ENCODE peak calls at places on chromosome 1, in nine cellular contexts. J is cardiac muscle cell; A is CD8-positive, alpha-beta T cell; U is heart left ventricle; K is activated T-helper 1 cell treated with Interleukin-2 at 50 U/mL for 16 hours; R is NCI-H2081; C is Calu3; X is M059J; T is BJ. Q is an unnamed sample.

GRCh38 chr1:11052839-11053757 is 6.1 kb upstream of the MASP2 start:
- DNase-seq in J (no peak), A (no peak), U (no peak), K (no peak), R (no peak), C (no peak), X (no peak), T (no peak), Q (peak)

GRCh38 chr1:244614113-244614836 is 38.7 kb upstream of the DESI2 start:
- DNase-seq in J (no peak), A (no peak), U (no peak), K (no peak), R (no peak), C (peak), X (no peak), T (no peak), Q (no peak)

GRCh38 chr1:172070055-172070454 is 228.8 kb downstream of the DNM3 start:
- DNase-seq in J (no peak), A (no peak), U (no peak), K (no peak), R (no peak), C (no peak), X (no peak), T (no peak), Q (no peak)

GRCh38 chr1:217343907-217344306 is 287.0 kb downstream of the GPATCH2 start:
- DNase-seq in J (no peak), A (no peak), U (no peak), K (no peak), R (no peak), C (no peak), X (no peak), T (no peak), Q (no peak)

GRCh38 chr1:11354893-11355593 is 82.0 kb downstream of the UBIAD1 start:
- DNase-seq in J (no peak), A (no peak), U (no peak), K (no peak), R (no peak), C (no peak), X (no peak), T (no peak), Q (no peak)

GRCh38 chr1:92482665-92483441 is 3.9 kb downstream of the GFI1 start:
- DNase-seq in J (peak), A (peak), U (no peak), K (no peak), R (peak), C (peak), X (peak), T (no peak), Q (no peak)

GRCh38 chr1:1245178-1245839 is 1.2 kb downstream of the C1QTNF12 start:
- DNase-seq in J (no peak), A (no peak), U (no peak), K (no peak), R (no peak), C (no peak), X (no peak), T (no peak), Q (no peak)

GRCh38 chr1:17259233-17259873 is 10.5 kb downstream of the PADI3 start:
- DNase-seq in J (no peak), A (no peak), U (no peak), K (no peak), R (no peak), C (no peak), X (peak), T (no peak), Q (no peak)

GRCh38 chr1:158286966-158287365 is 2.8 kb upstream of the CD1C start:
- DNase-seq in J (no peak), A (no peak), U (no peak), K (no peak), R (no peak), C (no peak), X (no peak), T (no peak), Q (no peak)

GRCh38 chr1:115118596-115118995 is 29.3 kb upstream of the TSPAN2 start:
- DNase-seq in J (no peak), A (no peak), U (no peak), K (no peak), R (no peak), C (no peak), X (no peak), T (no peak), Q (no peak)

GRCh38 chr1:16905112-16905855 is 9.5 kb downstream of the RNU1-2 start:
- DNase-seq in J (peak), A (no peak), U (no peak), K (no peak), R (no peak), C (no peak), X (peak), T (peak), Q (no peak)

GRCh38 chr1:200136384-200136783 is 108.9 kb downstream of the NR5A2 start:
- DNase-seq in J (no peak), A (no peak), U (no peak), K (no peak), R (no peak), C (no peak), X (no peak), T (no peak), Q (no peak)

GRCh38 chr1:92538413-92539061 is 51.8 kb upstream of the GFI1 start:
- DNase-seq in J (no peak), A (no peak), U (no peak), K (no peak), R (no peak), C (no peak), X (peak), T (no peak), Q (no peak)

GRCh38 chr1:182995894-182996293 is 27.3 kb upstream of the LAMC1 start:
- DNase-seq in J (no peak), A (no peak), U (no peak), K (no peak), R (no peak), C (no peak), X (peak), T (no peak), Q (peak)

GRCh38 chr1:41664861-41665640 is 180.6 kb upstream of the EDN2 start:
- DNase-seq in J (no peak), A (no peak), U (no peak), K (no peak), R (no peak), C (peak), X (peak), T (peak), Q (no peak)

GRCh38 chr1:192639607-192640368 is 3.8 kb downstream of the RGS13 start:
- DNase-seq in J (no peak), A (no peak), U (no peak), K (no peak), R (no peak), C (no peak), X (peak), T (peak), Q (no peak)

GRCh38 chr1:203325418-203326091 is 20.2 kb downstream of the BTG2 start:
- DNase-seq in J (no peak), A (no peak), U (peak), K (no peak), R (peak), C (no peak), X (no peak), T (no peak), Q (peak)

GRCh38 chr1:210231846-210232523 is 611 bp upstream of the SERTAD4 start:
- DNase-seq in J (peak), A (no peak), U (peak), K (no peak), R (no peak), C (no peak), X (peak), T (peak), Q (no peak)

GRCh38 chr1:212124891-212125582 is 89.5 kb downstream of the DTL start:
- DNase-seq in J (no peak), A (no peak), U (no peak), K (no peak), R (no peak), C (no peak), X (no peak), T (no peak), Q (peak)

GRCh38 chr1:226643701-226644540 is 95.2 kb downstream of the ITPKB start:
- DNase-seq in J (no peak), A (peak), U (peak), K (no peak), R (no peak), C (no peak), X (no peak), T (no peak), Q (peak)

GRCh38 chr1:221620437-221621384 is 121.2 kb downstream of the DUSP10 start:
- DNase-seq in J (no peak), A (no peak), U (no peak), K (no peak), R (peak), C (peak), X (peak), T (no peak), Q (no peak)

GRCh38 chr1:114333670-114334069 is 177.3 kb downstream of the TRIM33 start:
- DNase-seq in J (no peak), A (no peak), U (no peak), K (no peak), R (no peak), C (no peak), X (no peak), T (no peak), Q (no peak)

GRCh38 chr1:57252597-57253306 is 171.1 kb downstream of the DAB1 start:
- DNase-seq in J (peak), A (no peak), U (no peak), K (no peak), R (no peak), C (no peak), X (peak), T (no peak), Q (no peak)

GRCh38 chr1:214332950-214333798 is 52.2 kb downstream of the SMYD2 start:
- DNase-seq in J (peak), A (no peak), U (peak), K (no peak), R (no peak), C (peak), X (peak), T (no peak), Q (peak)

GRCh38 chr1:226696552-226696951 is 42.5 kb downstream of the ITPKB start:
- DNase-seq in J (no peak), A (no peak), U (no peak), K (no peak), R (no peak), C (no peak), X (no peak), T (no peak), Q (no peak)

GRCh38 chr1:20481158-20481617 is 4.8 kb downstream of the CAMK2N1 start:
- DNase-seq in J (no peak), A (no peak), U (no peak), K (no peak), R (no peak), C (peak), X (peak), T (no peak), Q (no peak)

GRCh38 chr1:12087797-12088314 is 24.8 kb downstream of the TNFRSF8 start:
- DNase-seq in J (no peak), A (peak), U (no peak), K (no peak), R (no peak), C (no peak), X (no peak), T (no peak), Q (no peak)

GRCh38 chr1:90940746-90941145 is 81.1 kb downstream of the ZNF644 start:
- DNase-seq in J (peak), A (no peak), U (no peak), K (no peak), R (no peak), C (no peak), X (no peak), T (no peak), Q (no peak)

GRCh38 chr1:224435999-224436398 is 1.4 kb upstream of the WDR26 start:
- DNase-seq in J (no peak), A (no peak), U (no peak), K (no peak), R (no peak), C (peak), X (peak), T (no peak), Q (no peak)

GRCh38 chr1:55584521-55585401 is 369.6 kb upstream of the USP24 start:
- DNase-seq in J (no peak), A (no peak), U (no peak), K (no peak), R (peak), C (no peak), X (peak), T (no peak), Q (no peak)

GRCh38 chr1:218787826-218788225 is 385.9 kb upstream of the LYPLAL1 start:
- DNase-seq in J (no peak), A (no peak), U (no peak), K (no peak), R (no peak), C (no peak), X (peak), T (no peak), Q (no peak)

GRCh38 chr1:160374701-160375443 is 8.0 kb downstream of the NHLH1 start:
- DNase-seq in J (peak), A (peak), U (no peak), K (no peak), R (no peak), C (no peak), X (no peak), T (no peak), Q (no peak)

GRCh38 chr1:199096601-199097000 is 457.8 kb downstream of the PTPRC start:
- DNase-seq in J (no peak), A (no peak), U (no peak), K (no peak), R (no peak), C (no peak), X (no peak), T (no peak), Q (no peak)

GRCh38 chr1:52424238-52424637 is 19.8 kb downstream of the PRPF38A start:
- DNase-seq in J (peak), A (peak), U (no peak), K (no peak), R (no peak), C (no peak), X (peak), T (no peak), Q (peak)

GRCh38 chr1:93905051-93905450 is 4.2 kb downstream of the GCLM start:
- DNase-seq in J (no peak), A (no peak), U (no peak), K (no peak), R (no peak), C (no peak), X (peak), T (no peak), Q (no peak)

GRCh38 chr1:59150537-59151386 is 146.1 kb upstream of the FGGY start:
- DNase-seq in J (peak), A (no peak), U (peak), K (no peak), R (no peak), C (no peak), X (peak), T (peak), Q (no peak)

GRCh38 chr1:151549199-151549598 is 9.1 kb downstream of the TUFT1 start:
- DNase-seq in J (no peak), A (no peak), U (no peak), K (no peak), R (no peak), C (no peak), X (no peak), T (no peak), Q (no peak)